ENCODE peak calls at places on chromosomes 7 and 10, in six cellular contexts. T is adrenal gland, B is cardiac fibroblast, P is ovary, Q is mammary epithelial cell, N is lower leg skin. V is an unnamed sample.
A peak's percentile ranks its signal among the peaks of the same experiment; 100 is the strongest.

GRCh38 chr10:99799613-99800012 is 17.2 kb downstream of the ABCC2 start:
- DNase-seq in N (no peak), T (no peak), Q (no peak), P (no peak), B (no peak), V (no peak)

GRCh38 chr10:62038609-62039190 is 137.2 kb downstream of the ARID5B start:
- DNase-seq in P (peak; percentile 79), T (peak; percentile 74), Q (peak; percentile 71), B (peak; percentile 87), N (peak; percentile 94), V (peak; percentile 87)

GRCh38 chr10:71708301-71708703 is 11.3 kb downstream of the C10orf105 start:
- DNase-seq in Q (no peak), T (peak; percentile 44), P (peak; percentile 83), B (peak; percentile 48), N (no peak), V (peak; percentile 42)

GRCh38 chr10:31352436-31353226 is 33.6 kb downstream of the ZEB1 start:
- DNase-seq in P (no peak), T (no peak), Q (no peak), B (no peak), N (no peak), V (no peak)

GRCh38 chr10:70592186-70592735 is 10.3 kb downstream of the PRF1 start:
- DNase-seq in B (no peak), P (no peak), T (no peak), N (peak; percentile 13), Q (no peak), V (no peak)

GRCh38 chr10:96225119-96225518 is 46.2 kb downstream of the BLNK start:
- DNase-seq in T (no peak), Q (peak; percentile 5), P (no peak), B (no peak), N (no peak), V (no peak)

GRCh38 chr7:45157653-45158401 is at the start of gene RAMP3:
- DNase-seq in P (no peak), Q (no peak), B (no peak), T (no peak), N (no peak), V (no peak)

GRCh38 chr7:50704844-50705243 is 77.9 kb downstream of the GRB10 start:
- DNase-seq in B (no peak), N (no peak), P (no peak), T (no peak), Q (no peak), V (no peak)

GRCh38 chr7:90178592-90179279 is 24.5 kb downstream of the STEAP1 start:
- DNase-seq in T (no peak), P (no peak), N (no peak), Q (peak; percentile 89), B (peak; percentile 55), V (peak; percentile 65)

GRCh38 chr7:96526492-96526891 is 183.2 kb downstream of the SEM1 start:
- DNase-seq in T (no peak), Q (no peak), P (no peak), B (no peak), N (no peak), V (no peak)

GRCh38 chr7:101846800-101847538 is 29.5 kb downstream of the CUX1 start:
- DNase-seq in Q (no peak), N (no peak), P (no peak), B (no peak), T (no peak), V (no peak)

GRCh38 chr10:114872519-114873087 is 51.0 kb downstream of the FHIP2A start:
- DNase-seq in T (no peak), Q (no peak), N (no peak), B (no peak), P (no peak), V (no peak)

GRCh38 chr10:86317949-86318725 is 48.5 kb downstream of the GRID1 start:
- DNase-seq in Q (no peak), N (peak; percentile 71), P (no peak), T (no peak), B (no peak), V (no peak)

GRCh38 chr10:2477154-2477553 is 590.2 kb upstream of the PFKP start:
- DNase-seq in B (no peak), N (no peak), Q (no peak), T (no peak), P (no peak), V (no peak)

GRCh38 chr7:82841828-82842227 is 320.9 kb downstream of the PCLO start:
- DNase-seq in N (no peak), B (no peak), Q (no peak), P (no peak), T (no peak), V (no peak)

GRCh38 chr10:109883859-109884771 is 39.2 kb downstream of the XPNPEP1 start:
- DNase-seq in B (peak; percentile 95), Q (peak; percentile 72), T (peak; percentile 86), P (peak; percentile 81), N (peak; percentile 90), V (peak; percentile 95)

GRCh38 chr10:72007246-72007892 is 43.2 kb downstream of the CHST3 start:
- DNase-seq in P (peak; percentile 86), B (no peak), Q (no peak), N (no peak), T (peak; percentile 77), V (no peak)

GRCh38 chr7:44218418-44219201 is 17.8 kb downstream of the YKT6 start:
- DNase-seq in T (peak; percentile 11), B (peak; percentile 22), Q (no peak), P (no peak), N (peak; percentile 75), V (peak; percentile 25)

GRCh38 chr7:159012353-159013069 is 132.2 kb downstream of the VIPR2 start:
- DNase-seq in N (no peak), Q (no peak), P (peak; percentile 60), T (no peak), B (peak; percentile 26), V (no peak)

GRCh38 chr7:128881458-128882125 is 18.9 kb downstream of the ATP6V1F start:
- DNase-seq in N (no peak), Q (no peak), T (no peak), P (peak; percentile 16), B (no peak), V (no peak)

GRCh38 chr10:34024708-34025425 is 690.4 kb upstream of the NRP1 start:
- DNase-seq in Q (peak; percentile 12), T (no peak), P (no peak), B (peak; percentile 37), N (peak; percentile 88), V (peak; percentile 33)

GRCh38 chr7:17109017-17109416 is 189.4 kb upstream of the AHR start:
- DNase-seq in N (no peak), T (no peak), B (peak; percentile 57), P (no peak), Q (peak; percentile 58), V (peak; percentile 60)

GRCh38 chr10:132883391-132883881 is 58.9 kb downstream of the CFAP46 start:
- DNase-seq in N (peak; percentile 68), Q (no peak), T (no peak), P (peak; percentile 12), B (no peak), V (no peak)

DNA sequence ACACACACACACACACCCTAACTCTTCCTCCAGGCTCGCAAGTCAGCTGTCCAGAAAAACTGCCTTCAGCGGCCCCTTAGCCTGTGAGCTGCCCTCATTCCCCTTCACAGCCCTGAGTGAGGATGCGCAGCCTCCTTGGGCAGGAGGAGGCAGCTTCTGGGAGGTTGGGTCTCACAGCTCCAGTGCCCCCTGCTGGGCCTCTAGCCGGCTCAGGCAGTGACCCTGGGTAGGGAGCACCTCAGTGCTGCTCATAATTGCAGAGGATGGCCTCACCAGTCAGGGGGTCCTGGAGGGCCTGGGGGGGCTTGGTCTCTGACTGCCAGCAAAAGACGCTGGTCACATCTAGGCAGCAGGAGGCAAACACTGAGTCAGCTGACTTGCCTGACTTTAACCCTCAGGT is 43.7 kb downstream of the ZNF273 start:
- DNase-seq in T (no peak), P (no peak), B (peak; percentile 4), Q (no peak), N (no peak), V (peak; percentile 4)
- TF ChIP-seq CTCF in T (no peak), P (no peak), B (peak; percentile 11), Q (no peak), N (no peak), V (peak; percentile 15)

GRCh38 chr10:123270806-123271205 is 116.6 kb downstream of the BUB3 start:
- DNase-seq in N (no peak), Q (no peak), B (no peak), P (no peak), T (no peak), V (no peak)

GRCh38 chr10:123272171-123272570 is 118.0 kb downstream of the BUB3 start:
- DNase-seq in T (no peak), P (no peak), Q (no peak), N (no peak), B (no peak), V (no peak)

GRCh38 chr10:123275183-123275549 is 121.0 kb downstream of the BUB3 start:
- DNase-seq in N (peak; percentile 43), P (no peak), T (no peak), Q (no peak), B (no peak), V (no peak)

GRCh38 chr10:123278445-123278844 is 124.2 kb downstream of the BUB3 start:
- DNase-seq in P (no peak), T (no peak), B (no peak), N (peak; percentile 13), Q (no peak), V (no peak)

DNA sequence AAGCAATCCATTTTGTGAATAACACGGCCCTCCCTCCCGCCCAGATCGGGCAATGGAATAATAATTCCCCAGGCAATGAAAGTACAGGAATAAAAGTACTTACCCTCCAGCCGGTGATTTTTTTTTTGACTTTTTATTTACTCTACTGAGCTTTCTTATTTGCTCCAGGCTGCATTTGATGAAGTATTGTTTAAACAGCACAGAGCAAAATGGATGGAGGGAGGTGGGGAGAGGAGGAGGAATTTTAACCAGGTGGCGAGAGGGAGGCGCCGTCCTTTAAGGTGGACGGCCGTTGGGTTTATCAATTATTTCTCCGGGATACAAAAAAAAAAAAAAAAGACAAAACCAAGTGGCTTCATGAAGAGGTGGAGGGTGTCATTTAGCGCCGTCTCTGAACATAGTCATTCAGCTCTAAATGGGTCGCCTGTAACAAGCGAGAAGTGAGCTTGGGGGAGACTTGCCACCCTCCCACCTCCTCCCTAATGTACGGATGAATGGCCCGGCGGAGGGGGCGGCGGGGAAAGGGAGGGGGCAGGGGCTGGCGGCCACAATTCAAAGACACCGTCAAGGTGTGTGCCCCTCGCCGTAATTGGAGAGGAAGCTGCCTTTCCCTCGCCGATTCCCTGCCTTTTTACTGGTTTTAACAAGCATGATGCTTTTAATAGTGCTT is 120.4 kb downstream of the BUB3 start:
- DNase-seq in N (peak; percentile 56), B (no peak), T (no peak), Q (no peak), P (no peak), V (no peak)
- H3K4me3 ChIP-seq in N (no peak overlapping the region), B (no peak overlapping the region), T (no peak overlapping the region), Q (no peak overlapping the region), P (no peak overlapping the region), V (no peak overlapping the region)

DNA sequence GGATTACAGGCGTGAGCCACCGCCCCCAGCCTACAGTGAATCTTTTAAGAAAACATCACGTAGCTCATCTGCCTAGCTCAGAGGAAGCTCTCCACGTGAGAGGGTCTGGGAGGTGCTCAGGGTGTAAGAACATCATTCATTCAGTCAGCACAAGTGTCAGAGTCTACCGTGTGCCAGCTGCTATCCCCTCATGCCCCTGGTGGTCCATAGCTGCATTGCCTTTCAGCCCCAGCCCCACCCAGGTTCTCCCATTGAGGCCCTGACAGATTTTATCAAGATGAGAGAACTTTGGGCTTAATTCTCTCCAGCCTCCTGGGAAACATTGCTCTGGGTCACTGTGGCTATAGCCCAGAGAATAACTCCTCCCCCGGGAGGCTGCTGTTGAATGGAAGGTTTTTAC is 45.1 kb downstream of the ZNF503 start:
- DNase-seq in Q (no peak), P (no peak), N (peak; percentile 46), T (no peak), B (no peak), V (no peak)
- TF ChIP-seq CTCF in Q (no peak), P (no peak), N (no peak), T (no peak), B (no peak), V (no peak)

GRCh38 chr10:102436312-102436711 is 3.9 kb upstream of the CUEDC2 start:
- DNase-seq in N (no peak), T (no peak), B (no peak), P (no peak), Q (no peak), V (no peak)
- H3K4me3 ChIP-seq in N (no peak overlapping the region), T (no peak overlapping the region), B (no peak overlapping the region), P (peak overlapping the region; percentile 29), Q (no peak overlapping the region), V (peak overlapping the region; percentile 57)

V was measured in fibroblast of pulmonary artery.